ENCODE peak calls at places on chromosomes 16 and 17, in seven cellular contexts. M is AG09309, Y is NCI-H2107, P is esophagus squamous epithelium, A is cardiac muscle cell, N is NCI-H1105, H is T-helper 1 cell. R is an unnamed sample.

GRCh38 chr16:48564544-48565444 is 45.2 kb downstream of the N4BP1 start:
- DNase-seq in M (no peak), Y (no peak), N (no peak), A (no peak), P (no peak), H (no peak), R (no peak)

GRCh38 chr16:84925092-84925772 is 86.1 kb downstream of the ZDHHC7 start:
- DNase-seq in A (peak; percentile 60), H (peak; percentile 54), N (peak; percentile 2), M (no peak), Y (no peak), P (no peak), R (peak; percentile 22)

GRCh38 chr16:50267151-50267631 is 840 bp downstream of the ADCY7 start:
- DNase-seq in N (no peak), M (no peak), P (no peak), H (no peak), Y (no peak), A (no peak), R (no peak)

GRCh38 chr17:10628756-10629155 is 28.4 kb downstream of the MYH3 start:
- DNase-seq in M (no peak), P (no peak), Y (no peak), A (no peak), N (no peak), H (no peak), R (no peak)

GRCh38 chr17:31394544-31394943 is 3.1 kb downstream of the RAB11FIP4 start:
- DNase-seq in M (peak; percentile 13), P (no peak), A (peak; percentile 94), H (no peak), Y (no peak), N (no peak), R (peak; percentile 40)

GRCh38 chr16:46717692-46718091 is 28.2 kb downstream of the ORC6 start:
- DNase-seq in Y (no peak), P (no peak), M (no peak), H (no peak), N (peak; percentile 12), A (no peak), R (peak; percentile 85)

GRCh38 chr16:759110-759910 is 1.2 kb upstream of the MSLN start:
- DNase-seq in N (no peak), H (no peak), Y (no peak), P (no peak), M (no peak), A (peak; percentile 42), R (no peak)

GRCh38 chr16:50154369-50154947 is 1.4 kb downstream of the TENT4B start:
- DNase-seq in Y (no peak), H (no peak), M (no peak), P (no peak), N (peak; percentile 6), A (peak; percentile 37), R (peak; percentile 30)

GRCh38 chr17:82320956-82321927 is 3.8 kb upstream of the CD7 start:
- DNase-seq in Y (no peak), P (no peak), H (peak; percentile 74), A (peak; percentile 57), M (no peak), N (peak; percentile 24), R (no peak)

GRCh38 chr17:45645330-45645729 is 138.8 kb upstream of the CRHR1 start:
- DNase-seq in Y (no peak), N (no peak), H (no peak), M (no peak), P (no peak), A (no peak), R (no peak)

GRCh38 chr16:88809068-88809675 is 2.6 kb downstream of the APRT start:
- DNase-seq in P (no peak), M (no peak), N (no peak), A (no peak), Y (no peak), H (no peak), R (peak; percentile 34)

GRCh38 chr17:74466111-74466784 is at the start of gene CD300A:
- DNase-seq in M (no peak), H (no peak), N (no peak), P (no peak), A (no peak), Y (no peak), R (no peak)

GRCh38 chr16:56657555-56658430 is at the start of gene MT1F:
- DNase-seq in A (peak; percentile 28), N (peak; percentile 41), Y (no peak), H (peak; percentile 62), M (no peak), P (no peak), R (peak; percentile 86)

GRCh38 chr17:63984206-63984605 is 11.5 kb upstream of the SCN4A start:
- DNase-seq in P (no peak), N (no peak), Y (no peak), M (peak; percentile 51), A (no peak), H (no peak), R (no peak)

GRCh38 chr16:27169511-27170071 is 33.7 kb upstream of the KDM8 start:
- DNase-seq in N (no peak), P (no peak), M (peak; percentile 93), A (no peak), H (peak; percentile 67), Y (no peak), R (peak; percentile 37)

GRCh38 chr16:61146429-61146828 is 889.8 kb downstream of the CDH8 start:
- DNase-seq in A (no peak), Y (no peak), P (no peak), M (no peak), N (no peak), H (no peak), R (no peak)

GRCh38 chr17:17682737-17683675 is 1.7 kb downstream of the RAI1 start:
- DNase-seq in M (peak; percentile 65), A (peak; percentile 82), Y (no peak), H (peak; percentile 61), P (no peak), N (peak; percentile 57), R (no peak)

GRCh38 chr16:86893513-86893912 is 315.2 kb downstream of the FOXL1 start:
- DNase-seq in Y (no peak), P (no peak), A (no peak), M (no peak), N (no peak), H (no peak), R (no peak)

GRCh38 chr16:55567382-55567781 is 898 bp downstream of the CAPNS2 start:
- DNase-seq in H (no peak), N (no peak), Y (no peak), M (peak; percentile 28), P (no peak), A (no peak), R (no peak)

GRCh38 chr17:37770631-37771518 is 26.0 kb upstream of the HNF1B start:
- DNase-seq in A (peak; percentile 71), M (no peak), Y (peak; percentile 17), P (no peak), H (no peak), N (peak; percentile 10), R (peak; percentile 31)

GRCh38 chr16:89581045-89581695 is 5.6 kb downstream of the CPNE7 start:
- DNase-seq in N (no peak), M (peak; percentile 92), P (no peak), H (no peak), Y (no peak), A (no peak), R (no peak)

GRCh38 chr16:18933501-18933900 is 7.3 kb upstream of the SMG1 start:
- DNase-seq in Y (no peak), H (no peak), M (no peak), P (no peak), N (no peak), A (no peak), R (peak; percentile 64)